ENCODE peak calls at places on chromosome 4, in seven cellular contexts. One of them, this sample, is unnamed.

GRCh38 chr4:171812377-171813194 is 618 bp upstream of the GALNTL6 start:
- DNase-seq in NCI-H1105 treated with DMSO at 0.1 percent for 48 hours: no peak
- DNase-seq in stromal cell of bone marrow: no peak
- DNase-seq in HFFc6: no peak
- DNase-seq in ELR: no peak
- DNase-seq in CD4-positive, alpha-beta memory T cell: no peak
- DNase-seq in stomach: no peak
- DNase-seq in this sample: no peak

GRCh38 chr4:127261476-127261875 is 371.3 kb upstream of the INTU start:
- DNase-seq in stomach: no peak
- DNase-seq in stromal cell of bone marrow: no peak
- DNase-seq in HFFc6: no peak
- DNase-seq in ELR: no peak
- DNase-seq in NCI-H1105 treated with DMSO at 0.1 percent for 48 hours: peak
- DNase-seq in CD4-positive, alpha-beta memory T cell: no peak
- DNase-seq in this sample: no peak

GRCh38 chr4:139655116-139655515 is 10.5 kb upstream of the MGST2 start:
- DNase-seq in stromal cell of bone marrow: no peak
- DNase-seq in stomach: no peak
- DNase-seq in NCI-H1105 treated with DMSO at 0.1 percent for 48 hours: peak
- DNase-seq in CD4-positive, alpha-beta memory T cell: no peak
- DNase-seq in ELR: peak
- DNase-seq in HFFc6: peak
- DNase-seq in this sample: no peak

GRCh38 chr4:8427761-8428287 is 12.7 kb downstream of the ACOX3 start:
- DNase-seq in NCI-H1105 treated with DMSO at 0.1 percent for 48 hours: peak
- DNase-seq in CD4-positive, alpha-beta memory T cell: peak
- DNase-seq in stromal cell of bone marrow: no peak
- DNase-seq in ELR: peak
- DNase-seq in HFFc6: no peak
- DNase-seq in stomach: no peak
- DNase-seq in this sample: peak

GRCh38 chr4:2767705-2768074 is 11.6 kb upstream of the TNIP2 start:
- DNase-seq in stromal cell of bone marrow: no peak
- DNase-seq in CD4-positive, alpha-beta memory T cell: no peak
- DNase-seq in ELR: no peak
- DNase-seq in NCI-H1105 treated with DMSO at 0.1 percent for 48 hours: no peak
- DNase-seq in HFFc6: no peak
- DNase-seq in stomach: no peak
- DNase-seq in this sample: no peak

GRCh38 chr4:22356996-22357596 is 158.8 kb downstream of the ADGRA3 start:
- DNase-seq in NCI-H1105 treated with DMSO at 0.1 percent for 48 hours: peak
- DNase-seq in stomach: no peak
- DNase-seq in ELR: peak
- DNase-seq in stromal cell of bone marrow: peak
- DNase-seq in CD4-positive, alpha-beta memory T cell: no peak
- DNase-seq in HFFc6: peak
- DNase-seq in this sample: no peak

GRCh38 chr4:139857021-139857420 is 191.4 kb downstream of the MGST2 start:
- DNase-seq in ELR: no peak
- DNase-seq in HFFc6: no peak
- DNase-seq in stomach: no peak
- DNase-seq in NCI-H1105 treated with DMSO at 0.1 percent for 48 hours: no peak
- DNase-seq in CD4-positive, alpha-beta memory T cell: peak
- DNase-seq in stromal cell of bone marrow: no peak
- DNase-seq in this sample: no peak

GRCh38 chr4:102678695-102679335 is 82.0 kb downstream of the MANBA start:
- DNase-seq in stromal cell of bone marrow: no peak
- DNase-seq in stomach: no peak
- DNase-seq in NCI-H1105 treated with DMSO at 0.1 percent for 48 hours: no peak
- DNase-seq in CD4-positive, alpha-beta memory T cell: no peak
- DNase-seq in ELR: no peak
- DNase-seq in HFFc6: no peak
- DNase-seq in this sample: no peak

GRCh38 chr4:48967626-48968025 is 18.4 kb upstream of the CWH43 start:
- DNase-seq in stromal cell of bone marrow: no peak
- DNase-seq in CD4-positive, alpha-beta memory T cell: no peak
- DNase-seq in NCI-H1105 treated with DMSO at 0.1 percent for 48 hours: no peak
- DNase-seq in HFFc6: no peak
- DNase-seq in stomach: no peak
- DNase-seq in ELR: no peak
- DNase-seq in this sample: no peak

GRCh38 chr4:11426716-11427115 is 2.0 kb downstream of the HS3ST1 start:
- DNase-seq in HFFc6: no peak
- DNase-seq in NCI-H1105 treated with DMSO at 0.1 percent for 48 hours: no peak
- DNase-seq in stromal cell of bone marrow: no peak
- DNase-seq in ELR: no peak
- DNase-seq in CD4-positive, alpha-beta memory T cell: no peak
- DNase-seq in stomach: no peak
- DNase-seq in this sample: no peak

GRCh38 chr4:2343476-2343875 is 75.0 kb downstream of the ZFYVE28 start:
- DNase-seq in stomach: no peak
- DNase-seq in NCI-H1105 treated with DMSO at 0.1 percent for 48 hours: no peak
- DNase-seq in CD4-positive, alpha-beta memory T cell: no peak
- DNase-seq in stromal cell of bone marrow: no peak
- DNase-seq in ELR: no peak
- DNase-seq in HFFc6: no peak
- DNase-seq in this sample: no peak

This sample was measured in GM04503.